ENCODE peak calls at places on chromosomes 13 and 19, in six cellular contexts. K is mammary epithelial cell, N is psoas muscle, U is tibial artery, I is hepatocyte, X is OCI-LY7. Z is an unnamed sample.

GRCh38 chr13:82224806-82225205 is 1657.5 kb downstream of the SLITRK1 start:
- DNase-seq in N (no peak), X (no peak), K (no peak), I (no peak), U (no peak), Z (no peak)

GRCh38 chr13:35978607-35979316 is 152.4 kb downstream of the DCLK1 start:
- DNase-seq in K (peak; percentile 49), U (peak; percentile 49), X (peak; percentile 20), N (no peak), I (peak; percentile 68), Z (peak; percentile 74)

GRCh38 chr19:39596911-39597310 is 5.4 kb upstream of the LGALS13 start:
- DNase-seq in K (no peak), I (no peak), U (no peak), X (no peak), N (no peak), Z (no peak)

GRCh38 chr19:46571495-46571894 is 29.6 kb upstream of the CALM3 start:
- DNase-seq in K (peak; percentile 16), N (no peak), U (no peak), X (peak; percentile 11), I (peak; percentile 24), Z (peak; percentile 92)

GRCh38 chr13:60214213-60215079 is 50.7 kb upstream of the DIAPH3 start:
- DNase-seq in K (no peak), X (no peak), N (no peak), I (no peak), U (no peak), Z (no peak)

GRCh38 chr19:30669329-30670010 is 297.3 kb downstream of the ZNF536 start:
- DNase-seq in I (peak; percentile 81), U (peak; percentile 60), N (peak; percentile 75), K (peak; percentile 62), X (peak; percentile 34), Z (peak; percentile 94)

GRCh38 chr13:50284540-50284939 is 269.3 kb downstream of the KCNRG start:
- DNase-seq in I (no peak), U (no peak), K (no peak), N (no peak), X (peak; percentile 7), Z (no peak)

GRCh38 chr19:57171551-57172081 is 4.3 kb upstream of the DUXA start:
- DNase-seq in K (peak; percentile 22), N (no peak), U (peak; percentile 56), I (peak; percentile 76), X (no peak), Z (peak; percentile 79)

GRCh38 chr13:46179576-46180368 is 2.2 kb downstream of the LCP1 start:
- DNase-seq in X (peak; percentile 72), I (no peak), K (no peak), U (peak; percentile 70), N (peak; percentile 60), Z (no peak)

GRCh38 chr19:30558793-30559192 is 186.6 kb downstream of the ZNF536 start:
- DNase-seq in U (no peak), X (no peak), I (no peak), K (no peak), N (no peak), Z (no peak)

GRCh38 chr13:112000888-112001287 is 66.1 kb upstream of the SOX1 start:
- DNase-seq in U (no peak), K (no peak), X (no peak), I (no peak), N (no peak), Z (no peak)

GRCh38 chr19:41354343-41354974 is 737 bp upstream of the TGFB1 start:
- DNase-seq in N (no peak), X (no peak), U (no peak), I (no peak), K (no peak), Z (no peak)

GRCh38 chr13:54591540-54591939 is 1562.9 kb downstream of the OLFM4 start:
- DNase-seq in K (no peak), I (no peak), U (no peak), X (no peak), N (no peak), Z (no peak)

GRCh38 chr13:62185631-62186256 is 770.1 kb upstream of the PCDH20 start:
- DNase-seq in N (no peak), U (no peak), K (no peak), I (no peak), X (no peak), Z (peak; percentile 51)

GRCh38 chr13:46113596-46113995 is 8.8 kb upstream of the CPB2 start:
- DNase-seq in K (peak; percentile 17), N (no peak), X (no peak), I (no peak), U (no peak), Z (no peak)

GRCh38 chr13:21568854-21569253 is 35.1 kb downstream of the MICU2 start:
- DNase-seq in X (no peak), N (no peak), I (no peak), U (no peak), K (no peak), Z (no peak)

GRCh38 chr13:26785845-26786630 is 25.5 kb upstream of the GPR12 start:
- DNase-seq in K (peak; percentile 3), N (peak; percentile 65), U (peak; percentile 37), X (peak; percentile 90), I (no peak), Z (peak; percentile 71)

GRCh38 chr13:41693434-41693833 is 236.1 kb downstream of the RGCC start:
- DNase-seq in X (no peak), K (no peak), I (no peak), N (no peak), U (no peak), Z (no peak)

GRCh38 chr19:32396046-32396652 is 9.4 kb upstream of the DPY19L3 start:
- DNase-seq in I (no peak), U (no peak), N (no peak), X (no peak), K (peak; percentile 44), Z (no peak)

GRCh38 chr13:109807345-109807744 is 21.0 kb upstream of the IRS2 start:
- DNase-seq in K (no peak), U (no peak), N (no peak), I (no peak), X (no peak), Z (no peak)

GRCh38 chr19:52206481-52206880 is 16.6 kb downstream of the PPP2R1A start:
- DNase-seq in I (no peak), N (no peak), X (no peak), K (no peak), U (no peak), Z (no peak)

GRCh38 chr19:5103061-5103701 is 134.3 kb downstream of the KDM4B start:
- DNase-seq in X (no peak), N (peak; percentile 90), I (peak; percentile 42), U (peak; percentile 45), K (no peak), Z (no peak)

GRCh38 chr19:16113727-16114126 is 2.0 kb downstream of the RAB8A start:
- DNase-seq in I (no peak), X (peak; percentile 59), U (no peak), N (no peak), K (no peak), Z (no peak)

GRCh38 chr19:4278926-4279529 is at the start of gene SHD:
- DNase-seq in U (no peak), N (no peak), X (no peak), K (no peak), I (no peak), Z (peak; percentile 75)

GRCh38 chr19:10617409-10618121 is 7.8 kb upstream of the SLC44A2 start:
- DNase-seq in I (peak; percentile 58), N (no peak), K (peak; percentile 86), U (no peak), X (no peak), Z (no peak)

GRCh38 chr19:10612515-10613119 is 12.7 kb upstream of the SLC44A2 start:
- DNase-seq in I (no peak), N (peak; percentile 92), U (peak; percentile 81), K (no peak), X (no peak), Z (no peak)

GRCh38 chr19:10615429-10616023 is 9.8 kb upstream of the SLC44A2 start:
- DNase-seq in U (no peak), N (no peak), K (no peak), X (no peak), I (no peak), Z (no peak)

GRCh38 chr19:10611907-10612306 is 13.4 kb upstream of the SLC44A2 start:
- DNase-seq in K (no peak), U (no peak), X (no peak), I (no peak), N (no peak), Z (no peak)
- H3K27ac ChIP-seq in K (no peak overlapping the region), U (peak overlapping the region; percentile 75), X (no peak overlapping the region), I (no peak overlapping the region), N (peak overlapping the region; percentile 77), Z (no peak overlapping the region)

DNA sequence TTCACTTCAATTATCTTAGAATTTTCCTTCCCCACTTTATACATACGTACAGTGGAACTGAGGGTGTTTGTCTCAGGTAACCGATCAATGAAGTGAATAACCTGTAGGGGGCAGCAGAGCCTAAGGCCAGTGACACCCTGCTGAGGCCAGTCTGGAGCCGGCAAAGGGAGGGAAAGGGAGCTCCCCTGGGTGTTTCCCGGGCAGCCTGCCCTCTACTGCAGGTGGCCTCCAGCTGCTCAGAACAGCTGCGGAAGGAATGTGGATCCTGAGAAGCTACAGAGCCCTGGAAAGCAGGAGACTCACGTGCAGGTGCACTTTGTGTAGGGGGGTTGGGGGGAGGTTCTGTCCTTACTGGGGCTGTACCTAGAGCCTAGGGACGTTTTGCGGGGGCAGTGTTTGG is 832 bp upstream of the ZNF491 start:
- DNase-seq in I (peak; percentile 95), X (peak; percentile 90), N (peak; percentile 92), U (peak; percentile 80), K (peak; percentile 82), Z (peak; percentile 90)
- TF ChIP-seq CTCF in I (peak; percentile 86), X (peak; percentile 96), N (peak; percentile 92), U (peak; percentile 89), K (peak; percentile 91), Z (peak; percentile 90)

GRCh38 chr19:13977803-13978202 is 25.5 kb downstream of the DCAF15 start:
- DNase-seq in K (no peak), N (no peak), I (no peak), U (no peak), X (no peak), Z (no peak)
- H3K27ac ChIP-seq in K (no peak overlapping the region), N (peak overlapping the region; percentile 61), I (peak overlapping the region; percentile 77), U (peak overlapping the region; percentile 73), X (no peak overlapping the region), Z (no peak overlapping the region)

GRCh38 chr19:1787116-1787515 is 25.0 kb downstream of the ATP8B3 start:
- DNase-seq in I (no peak), K (no peak), N (no peak), U (no peak), X (no peak), Z (no peak)

GRCh38 chr19:1789282-1790020 is 22.6 kb downstream of the ATP8B3 start:
- DNase-seq in I (no peak), N (no peak), X (no peak), K (peak; percentile 13), U (no peak), Z (peak; percentile 76)

GRCh38 chr19:1785310-1785709 is 26.8 kb downstream of the ATP8B3 start:
- DNase-seq in U (no peak), K (no peak), I (no peak), N (no peak), X (no peak), Z (no peak)

GRCh38 chr19:1783874-1784273 is 28.2 kb downstream of the ATP8B3 start:
- DNase-seq in X (no peak), N (no peak), I (no peak), K (no peak), U (no peak), Z (no peak)

DNA sequence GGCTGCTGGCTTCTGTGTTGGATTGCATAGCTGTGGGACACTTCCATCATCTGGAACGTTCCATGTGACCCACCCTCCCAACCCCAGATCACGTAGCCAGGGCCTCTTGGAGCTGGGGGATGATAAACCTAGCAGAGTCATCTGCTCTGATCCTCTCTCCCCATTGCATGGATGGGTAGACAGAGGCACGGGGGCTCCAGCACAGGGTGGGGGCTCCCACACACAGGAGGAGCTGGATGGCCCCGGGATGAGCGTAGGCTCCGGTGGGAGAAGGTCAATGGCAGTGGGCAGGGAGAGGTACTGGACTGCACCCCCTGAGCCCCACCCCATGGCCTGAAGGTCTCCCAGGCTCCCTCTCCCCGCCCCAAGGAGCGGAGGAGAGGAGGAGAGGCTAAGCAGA is 25.4 kb downstream of the ATP8B3 start:
- DNase-seq in X (no peak), N (no peak), U (no peak), I (no peak), K (no peak), Z (no peak)
- TF ChIP-seq CTCF in X (no peak), N (no peak), U (no peak), I (no peak), K (no peak), Z (no peak)

Z was measured in endodermal cell.